ENCODE peak calls at places on chromosome 12, in seven cellular contexts. One of them, this sample, is unnamed.

GRCh38 chr12:79125358-79125757 is 260.8 kb downstream of the SYT1 start:
- DNase-seq in thoracic aorta: no peak
- DNase-seq in SK-N-SH: no peak
- DNase-seq in neural progenitor cell: no peak
- DNase-seq in thyroid gland: no peak
- DNase-seq in CD4-positive, alpha-beta memory T cell: no peak
- DNase-seq in HL-60: no peak
- DNase-seq in this sample: no peak

GRCh38 chr12:48947727-48948126 is 9.6 kb downstream of the ARF3 start:
- DNase-seq in SK-N-SH: no peak
- DNase-seq in neural progenitor cell: no peak
- DNase-seq in CD4-positive, alpha-beta memory T cell: no peak
- DNase-seq in thoracic aorta: no peak
- DNase-seq in HL-60: no peak
- DNase-seq in thyroid gland: no peak
- DNase-seq in this sample: no peak

GRCh38 chr12:6430124-6430989 is 14.4 kb upstream of the CD27 start:
- DNase-seq in SK-N-SH: no peak
- DNase-seq in thoracic aorta: peak; percentile 94
- DNase-seq in neural progenitor cell: no peak
- DNase-seq in HL-60: peak; percentile 93
- DNase-seq in thyroid gland: peak; percentile 97
- DNase-seq in CD4-positive, alpha-beta memory T cell: no peak
- DNase-seq in this sample: peak; percentile 95

GRCh38 chr12:121038861-121039654 is at the start of gene OASL:
- DNase-seq in thoracic aorta: no peak
- DNase-seq in thyroid gland: peak; percentile 17
- DNase-seq in SK-N-SH: peak; percentile 34
- DNase-seq in HL-60: no peak
- DNase-seq in CD4-positive, alpha-beta memory T cell: peak; percentile 62
- DNase-seq in neural progenitor cell: no peak
- DNase-seq in this sample: no peak

GRCh38 chr12:6962285-6963015 is 8.0 kb downstream of the PHB2 start:
- DNase-seq in thyroid gland: peak; percentile 74
- DNase-seq in HL-60: no peak
- DNase-seq in SK-N-SH: peak; percentile 35
- DNase-seq in thoracic aorta: no peak
- DNase-seq in CD4-positive, alpha-beta memory T cell: no peak
- DNase-seq in neural progenitor cell: peak; percentile 25
- DNase-seq in this sample: no peak

GRCh38 chr12:124392991-124393790 is 98.3 kb downstream of the RFLNA start:
- DNase-seq in CD4-positive, alpha-beta memory T cell: no peak
- DNase-seq in SK-N-SH: peak; percentile 92
- DNase-seq in thyroid gland: peak; percentile 92
- DNase-seq in neural progenitor cell: peak; percentile 55
- DNase-seq in thoracic aorta: peak; percentile 77
- DNase-seq in HL-60: no peak
- DNase-seq in this sample: peak; percentile 98

GRCh38 chr12:28781671-28782652 is 367.1 kb upstream of the FAR2 start:
- DNase-seq in thoracic aorta: no peak
- DNase-seq in SK-N-SH: no peak
- DNase-seq in neural progenitor cell: no peak
- DNase-seq in HL-60: no peak
- DNase-seq in CD4-positive, alpha-beta memory T cell: no peak
- DNase-seq in thyroid gland: no peak
- DNase-seq in this sample: peak; percentile 43

GRCh38 chr12:124466200-124467128 is 100.9 kb downstream of the NCOR2 start:
- DNase-seq in CD4-positive, alpha-beta memory T cell: peak; percentile 89
- DNase-seq in thoracic aorta: no peak
- DNase-seq in SK-N-SH: no peak
- DNase-seq in neural progenitor cell: no peak
- DNase-seq in HL-60: peak; percentile 87
- DNase-seq in thyroid gland: peak; percentile 24
- DNase-seq in this sample: peak; percentile 85

GRCh38 chr12:27319394-27319793 is 13.2 kb upstream of the BMAL2 start:
- DNase-seq in HL-60: no peak
- DNase-seq in neural progenitor cell: no peak
- DNase-seq in CD4-positive, alpha-beta memory T cell: no peak
- DNase-seq in SK-N-SH: no peak
- DNase-seq in thyroid gland: no peak
- DNase-seq in thoracic aorta: no peak
- DNase-seq in this sample: no peak

GRCh38 chr12:51806896-51807295 is 41.6 kb downstream of the FIGNL2 start:
- DNase-seq in CD4-positive, alpha-beta memory T cell: no peak
- DNase-seq in SK-N-SH: no peak
- DNase-seq in thoracic aorta: no peak
- DNase-seq in HL-60: no peak
- DNase-seq in neural progenitor cell: no peak
- DNase-seq in thyroid gland: no peak
- DNase-seq in this sample: no peak

GRCh38 chr12:27220057-27220987 is 23.8 kb upstream of the STK38L start:
- DNase-seq in neural progenitor cell: no peak
- DNase-seq in CD4-positive, alpha-beta memory T cell: no peak
- DNase-seq in thyroid gland: no peak
- DNase-seq in thoracic aorta: no peak
- DNase-seq in HL-60: no peak
- DNase-seq in SK-N-SH: no peak
- DNase-seq in this sample: no peak

GRCh38 chr12:50507930-50508329 is 3.1 kb downstream of the DIP2B start:
- DNase-seq in SK-N-SH: no peak
- DNase-seq in thoracic aorta: no peak
- DNase-seq in CD4-positive, alpha-beta memory T cell: no peak
- DNase-seq in neural progenitor cell: no peak
- DNase-seq in HL-60: no peak
- DNase-seq in thyroid gland: peak; percentile 21
- DNase-seq in this sample: no peak
- H3K27ac ChIP-seq in SK-N-SH: no peak overlapping the region
- H3K27ac ChIP-seq in thoracic aorta: no peak overlapping the region
- H3K27ac ChIP-seq in CD4-positive, alpha-beta memory T cell: no peak overlapping the region
- H3K27ac ChIP-seq in neural progenitor cell: no peak overlapping the region
- H3K27ac ChIP-seq in HL-60: no peak overlapping the region
- H3K27ac ChIP-seq in thyroid gland: no peak overlapping the region
- H3K27ac ChIP-seq in this sample: no peak overlapping the region

DNA sequence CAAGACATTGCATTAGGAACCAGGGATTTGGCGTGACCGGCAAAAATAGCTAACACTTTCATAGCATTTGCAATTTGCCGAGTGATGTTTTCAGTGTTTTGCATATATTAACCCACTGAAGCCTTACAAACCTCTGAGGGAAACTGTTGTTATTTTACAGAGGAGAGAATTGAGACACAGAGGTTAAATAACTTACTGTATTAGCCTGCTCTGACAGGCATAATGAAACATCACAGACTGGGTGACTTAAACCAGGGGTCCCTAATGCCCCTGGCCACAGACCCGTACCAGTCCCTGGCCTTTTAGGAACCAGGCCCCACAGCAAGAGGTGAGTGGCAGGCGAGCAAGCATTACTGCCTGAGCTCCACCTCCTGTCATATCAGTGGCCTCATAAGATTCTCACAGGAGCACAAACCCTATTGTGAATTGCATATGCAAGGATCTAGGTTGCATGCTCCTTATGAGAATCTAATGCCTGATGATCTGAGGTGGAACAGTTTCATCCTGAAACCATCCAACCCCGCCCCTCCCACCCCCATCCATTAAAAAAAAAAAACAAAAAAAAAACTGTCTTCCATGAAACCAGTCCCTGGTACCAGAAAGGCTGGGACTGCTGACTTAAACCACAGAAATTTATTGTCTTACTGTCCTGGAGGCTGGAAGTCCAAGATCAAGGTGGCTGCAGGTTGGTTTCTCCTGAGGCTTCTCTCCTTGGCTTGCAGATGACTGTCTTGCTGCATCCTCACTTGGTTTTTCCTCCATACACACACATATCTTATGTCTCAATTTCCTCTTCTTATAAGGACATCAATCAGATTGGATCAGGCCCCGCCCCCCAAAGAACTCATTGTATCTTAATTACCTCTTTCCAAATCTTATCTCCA is 235.8 kb downstream of the CHST11 start:
- DNase-seq in thoracic aorta: no peak
- DNase-seq in thyroid gland: no peak
- DNase-seq in HL-60: no peak
- DNase-seq in CD4-positive, alpha-beta memory T cell: no peak
- DNase-seq in neural progenitor cell: no peak
- DNase-seq in SK-N-SH: no peak
- DNase-seq in this sample: no peak
- H3K27ac ChIP-seq in thoracic aorta: no peak overlapping the region
- H3K27ac ChIP-seq in thyroid gland: no peak overlapping the region
- H3K27ac ChIP-seq in HL-60: no peak overlapping the region
- H3K27ac ChIP-seq in CD4-positive, alpha-beta memory T cell: no peak overlapping the region
- H3K27ac ChIP-seq in neural progenitor cell: no peak overlapping the region
- H3K27ac ChIP-seq in SK-N-SH: no peak overlapping the region
- H3K27ac ChIP-seq in this sample: no peak overlapping the region

DNA sequence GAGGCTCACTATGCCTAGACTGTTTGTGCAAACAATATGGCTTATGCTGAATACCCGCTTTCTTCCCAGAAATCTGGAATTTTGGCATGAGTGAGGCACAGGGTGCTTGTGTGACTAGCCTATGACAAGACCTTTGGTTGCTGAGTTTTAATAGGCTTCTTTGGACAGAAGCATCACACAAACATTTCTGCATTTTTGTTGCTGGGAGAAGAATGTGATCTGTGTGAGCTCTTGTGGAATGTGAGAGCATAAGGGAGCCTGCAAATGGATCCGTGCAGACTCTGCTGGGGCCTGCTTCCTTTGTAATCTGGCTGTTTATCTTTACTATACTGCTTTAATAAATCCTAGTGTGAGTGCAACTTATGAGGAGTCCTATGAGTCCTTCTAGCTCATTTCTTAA is 83.0 kb upstream of the ZDHHC17 start:
- DNase-seq in SK-N-SH: no peak
- DNase-seq in HL-60: no peak
- DNase-seq in thoracic aorta: no peak
- DNase-seq in CD4-positive, alpha-beta memory T cell: no peak
- DNase-seq in thyroid gland: no peak
- DNase-seq in neural progenitor cell: no peak
- DNase-seq in this sample: no peak
- H3K27ac ChIP-seq in SK-N-SH: peak overlapping the region; percentile 62
- H3K27ac ChIP-seq in HL-60: no peak overlapping the region
- H3K27ac ChIP-seq in thoracic aorta: no peak overlapping the region
- H3K27ac ChIP-seq in CD4-positive, alpha-beta memory T cell: no peak overlapping the region
- H3K27ac ChIP-seq in thyroid gland: no peak overlapping the region
- H3K27ac ChIP-seq in neural progenitor cell: no peak overlapping the region
- H3K27ac ChIP-seq in this sample: no peak overlapping the region

GRCh38 chr12:63935361-63935760 is 90.9 kb downstream of the SRGAP1 start:
- DNase-seq in SK-N-SH: no peak
- DNase-seq in HL-60: no peak
- DNase-seq in CD4-positive, alpha-beta memory T cell: no peak
- DNase-seq in neural progenitor cell: no peak
- DNase-seq in thyroid gland: no peak
- DNase-seq in thoracic aorta: no peak
- DNase-seq in this sample: no peak

GRCh38 chr12:63940295-63940997 is 95.9 kb downstream of the SRGAP1 start:
- DNase-seq in thoracic aorta: no peak
- DNase-seq in neural progenitor cell: no peak
- DNase-seq in CD4-positive, alpha-beta memory T cell: no peak
- DNase-seq in HL-60: no peak
- DNase-seq in thyroid gland: no peak
- DNase-seq in SK-N-SH: peak; percentile 52
- DNase-seq in this sample: no peak

GRCh38 chr12:63941879-63942278 is 97.4 kb downstream of the SRGAP1 start:
- DNase-seq in neural progenitor cell: no peak
- DNase-seq in CD4-positive, alpha-beta memory T cell: no peak
- DNase-seq in thyroid gland: no peak
- DNase-seq in thoracic aorta: no peak
- DNase-seq in HL-60: no peak
- DNase-seq in SK-N-SH: no peak
- DNase-seq in this sample: no peak

GRCh38 chr12:63942464-63943241 is 98.2 kb downstream of the SRGAP1 start:
- DNase-seq in thyroid gland: no peak
- DNase-seq in HL-60: no peak
- DNase-seq in CD4-positive, alpha-beta memory T cell: no peak
- DNase-seq in thoracic aorta: no peak
- DNase-seq in SK-N-SH: no peak
- DNase-seq in neural progenitor cell: no peak
- DNase-seq in this sample: no peak

GRCh38 chr12:63937381-63938168 is 93.1 kb downstream of the SRGAP1 start:
- DNase-seq in SK-N-SH: peak; percentile 31
- DNase-seq in HL-60: no peak
- DNase-seq in thoracic aorta: no peak
- DNase-seq in thyroid gland: peak; percentile 76
- DNase-seq in neural progenitor cell: no peak
- DNase-seq in CD4-positive, alpha-beta memory T cell: no peak
- DNase-seq in this sample: no peak
- H3K27ac ChIP-seq in SK-N-SH: peak overlapping the region; percentile 87
- H3K27ac ChIP-seq in HL-60: no peak overlapping the region
- H3K27ac ChIP-seq in thoracic aorta: no peak overlapping the region
- H3K27ac ChIP-seq in thyroid gland: no peak overlapping the region
- H3K27ac ChIP-seq in neural progenitor cell: no peak overlapping the region
- H3K27ac ChIP-seq in CD4-positive, alpha-beta memory T cell: no peak overlapping the region
- H3K27ac ChIP-seq in this sample: no peak overlapping the region